ENCODE peak calls at places on chromosomes 1 and 21, in four cellular contexts. R is K562, S is HepG2, W is H1. Z is an unnamed sample.

GRCh38 chr1:23132033-23132432 is 36.6 kb downstream of the LUZP1 start:
- DNase-seq in R (no peak), W (no peak), S (no peak), Z (no peak)

GRCh38 chr1:229148041-229148671 is 122.8 kb upstream of the RAB4A start:
- DNase-seq in S (peak; percentile 94), R (peak; percentile 90), W (peak; percentile 15), Z (no peak)

GRCh38 chr1:32336963-32337675 is 1.1 kb upstream of the MARCKSL1 start:
- DNase-seq in W (no peak), R (peak; percentile 68), S (no peak), Z (no peak)

GRCh38 chr1:231046730-231047395 is 6.8 kb upstream of the FAM89A start:
- DNase-seq in S (no peak), R (peak; percentile 74), W (no peak), Z (no peak)

GRCh38 chr21:29817450-29817849 is 122.3 kb downstream of the GRIK1 start:
- DNase-seq in W (no peak), S (no peak), R (no peak), Z (no peak)

GRCh38 chr1:153404768-153405167 is 11.6 kb upstream of the S100A7A start:
- DNase-seq in R (peak; percentile 73), S (peak; percentile 11), W (peak; percentile 19), Z (peak; percentile 40)

GRCh38 chr21:17083084-17083483 is 429.8 kb upstream of the CXADR start:
- DNase-seq in W (no peak), S (no peak), R (no peak), Z (no peak)

GRCh38 chr1:44820945-44821715 is 12.8 kb downstream of the BTBD19 start:
- DNase-seq in S (no peak), W (no peak), R (no peak), Z (no peak)

GRCh38 chr1:172252925-172253324 is 167.6 kb upstream of the C1orf105 start:
- DNase-seq in S (no peak), R (no peak), W (no peak), Z (no peak)

GRCh38 chr1:207004931-207005830 is 27.4 kb downstream of the C1orf116 start:
- DNase-seq in W (no peak), R (peak; percentile 88), S (peak; percentile 73), Z (peak; percentile 88)

GRCh38 chr1:62177621-62178020 is 17.0 kb upstream of the L1TD1 start:
- DNase-seq in W (no peak), S (no peak), R (no peak), Z (no peak)

GRCh38 chr1:236103646-236104218 is 38.6 kb upstream of the GPR137B start:
- DNase-seq in W (no peak), R (peak; percentile 86), S (peak; percentile 42), Z (peak; percentile 85)

GRCh38 chr1:170599033-170599432 is 64.9 kb upstream of the PRRX1 start:
- DNase-seq in S (no peak), W (no peak), R (no peak), Z (no peak)

GRCh38 chr1:174795806-174796205 is 203.9 kb upstream of the CACYBP start:
- DNase-seq in S (no peak), W (no peak), R (no peak), Z (peak; percentile 8)
- TF ChIP-seq RNF2 in S (no peak), W (no peak), R (no peak), Z (no peak)

GRCh38 chr21:38796426-38796825 is 9.3 kb upstream of the ETS2 start:
- DNase-seq in R (peak; percentile 62), S (no peak), W (no peak), Z (no peak)

GRCh38 chr21:38795475-38795874 is 10.3 kb upstream of the ETS2 start:
- DNase-seq in W (no peak), S (no peak), R (no peak), Z (no peak)

GRCh38 chr21:38798481-38798882 is 7.2 kb upstream of the ETS2 start:
- DNase-seq in W (no peak), S (no peak), R (peak; percentile 94), Z (peak; percentile 69)

GRCh38 chr21:38798081-38798480 is 7.6 kb upstream of the ETS2 start:
- DNase-seq in S (no peak), W (no peak), R (no peak), Z (no peak)

DNA sequence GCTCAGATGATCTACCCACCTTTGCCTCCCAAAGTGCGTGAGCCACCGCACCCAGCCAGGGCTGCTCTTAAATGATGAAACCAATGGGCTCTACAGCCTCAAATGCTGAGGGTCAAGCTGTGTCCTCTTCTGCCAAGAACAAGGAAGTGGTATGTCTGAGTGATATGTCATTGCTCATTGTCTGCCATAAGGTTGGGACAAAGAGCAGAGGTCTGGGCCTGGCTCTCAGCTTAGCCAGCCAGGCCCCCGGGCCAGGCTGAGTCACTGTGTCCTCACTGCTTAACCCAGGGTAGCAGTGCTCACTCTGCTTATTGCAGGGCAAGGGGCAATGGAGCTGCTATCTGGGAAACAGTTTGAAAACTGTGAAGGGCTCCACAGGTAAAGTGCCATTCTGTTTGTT is 8.3 kb upstream of the ETS2 start:
- DNase-seq in R (peak; percentile 86), S (peak; percentile 80), W (no peak), Z (peak; percentile 83)
- H3K27ac ChIP-seq in R (peak overlapping the region; percentile 2), S (peak overlapping the region; percentile 41), W (no peak overlapping the region), Z (peak overlapping the region; percentile 99)

GRCh38 chr1:41289196-41289595 is 47.1 kb upstream of the SCMH1 start:
- DNase-seq in R (no peak), W (no peak), S (no peak), Z (no peak)

GRCh38 chr1:41285818-41286217 is 43.7 kb upstream of the SCMH1 start:
- DNase-seq in W (no peak), S (no peak), R (no peak), Z (no peak)

GRCh38 chr1:41284121-41284520 is 42.0 kb upstream of the SCMH1 start:
- DNase-seq in S (no peak), R (no peak), W (no peak), Z (no peak)

GRCh38 chr1:41286992-41287391 is 44.9 kb upstream of the SCMH1 start:
- DNase-seq in S (no peak), W (no peak), R (no peak), Z (no peak)

DNA sequence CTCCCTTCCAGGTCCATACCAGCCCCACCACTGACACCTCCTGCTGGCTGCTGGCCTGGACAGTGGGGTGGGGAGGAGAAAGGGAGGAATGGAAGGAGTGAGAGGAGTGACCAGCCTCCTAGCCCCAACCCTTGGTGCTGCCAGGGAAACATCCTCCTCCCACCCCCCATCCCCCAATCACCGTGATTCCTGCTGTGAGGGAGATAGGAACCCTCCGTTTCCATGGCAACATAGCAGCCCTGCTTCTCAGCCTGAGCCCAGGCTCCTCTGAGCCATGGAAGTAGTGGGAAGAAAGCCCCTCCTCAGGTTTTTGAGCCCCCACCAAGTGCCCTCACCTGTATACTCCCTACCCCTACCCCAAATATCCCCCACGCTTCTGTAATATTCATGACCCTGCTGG is 44.4 kb upstream of the SCMH1 start:
- DNase-seq in S (no peak), W (peak; percentile 39), R (peak; percentile 14), Z (no peak)
- TF ChIP-seq EP300 in S (no peak), W (no peak), R (no peak), Z (no peak)

GRCh38 chr1:2928733-2929325 is 92.4 kb upstream of the ACTRT2 start:
- DNase-seq in R (no peak), S (no peak), W (no peak), Z (no peak)
- TF ChIP-seq RNF2 in R (no peak), S (no peak), W (no peak), Z (no peak)

DNA sequence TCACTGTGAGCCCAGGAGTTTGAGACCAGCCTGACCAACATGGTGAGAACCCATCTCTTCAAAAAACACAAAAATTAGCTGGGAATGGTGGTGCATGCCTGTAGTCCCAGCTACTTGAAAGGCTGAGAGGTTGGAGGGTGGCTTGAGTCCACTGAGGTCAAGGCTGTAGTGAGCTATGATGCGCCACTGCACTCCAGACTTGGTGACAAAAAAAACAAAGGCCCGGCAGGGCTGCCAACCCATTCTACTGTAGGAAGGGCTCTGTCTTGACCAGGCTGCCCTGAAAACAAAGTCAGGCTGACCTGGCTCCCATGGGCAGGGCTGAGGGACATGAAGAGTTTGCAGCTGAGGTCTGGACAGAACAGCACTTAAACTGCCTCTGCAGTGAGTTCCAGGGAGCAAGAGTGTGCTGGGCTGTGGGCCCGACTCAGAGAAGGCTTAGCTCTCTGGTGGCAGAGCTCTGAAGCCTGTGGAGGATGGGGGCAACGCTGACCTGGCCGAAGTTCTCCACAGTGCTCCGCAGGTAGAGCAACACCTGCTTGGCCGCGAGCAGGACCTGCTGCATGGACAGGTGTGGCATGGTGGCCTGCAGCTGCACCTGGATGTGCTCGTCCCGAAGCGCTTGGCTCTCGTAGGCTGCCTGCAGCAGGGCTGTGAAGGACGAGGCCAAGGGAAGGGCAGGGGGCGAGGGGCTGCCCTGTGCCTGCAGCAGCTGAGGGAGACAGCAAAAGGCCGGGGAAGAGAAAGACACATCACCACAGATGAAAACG is 42.4 kb downstream of the URB1 start:
- DNase-seq in W (no peak), S (no peak), R (no peak), Z (no peak)
- H3K27ac ChIP-seq in W (no peak overlapping the region), S (no peak overlapping the region), R (no peak overlapping the region), Z (no peak overlapping the region)

GRCh38 chr1:225996946-225997545 is 2.1 kb downstream of the SDE2 start:
- DNase-seq in R (no peak), S (no peak), W (no peak), Z (no peak)

GRCh38 chr1:225999912-226000337 is 782 bp upstream of the SDE2 start:
- DNase-seq in S (peak; percentile 21), R (peak; percentile 88), W (no peak), Z (no peak)

GRCh38 chr1:226001088-226001487 is 1.9 kb upstream of the SDE2 start:
- DNase-seq in W (no peak), S (no peak), R (no peak), Z (no peak)

GRCh38 chr1:225998560-225999226 is 450 bp downstream of the SDE2 start:
- DNase-seq in S (peak; percentile 29), R (peak; percentile 66), W (no peak), Z (peak; percentile 47)

DNA sequence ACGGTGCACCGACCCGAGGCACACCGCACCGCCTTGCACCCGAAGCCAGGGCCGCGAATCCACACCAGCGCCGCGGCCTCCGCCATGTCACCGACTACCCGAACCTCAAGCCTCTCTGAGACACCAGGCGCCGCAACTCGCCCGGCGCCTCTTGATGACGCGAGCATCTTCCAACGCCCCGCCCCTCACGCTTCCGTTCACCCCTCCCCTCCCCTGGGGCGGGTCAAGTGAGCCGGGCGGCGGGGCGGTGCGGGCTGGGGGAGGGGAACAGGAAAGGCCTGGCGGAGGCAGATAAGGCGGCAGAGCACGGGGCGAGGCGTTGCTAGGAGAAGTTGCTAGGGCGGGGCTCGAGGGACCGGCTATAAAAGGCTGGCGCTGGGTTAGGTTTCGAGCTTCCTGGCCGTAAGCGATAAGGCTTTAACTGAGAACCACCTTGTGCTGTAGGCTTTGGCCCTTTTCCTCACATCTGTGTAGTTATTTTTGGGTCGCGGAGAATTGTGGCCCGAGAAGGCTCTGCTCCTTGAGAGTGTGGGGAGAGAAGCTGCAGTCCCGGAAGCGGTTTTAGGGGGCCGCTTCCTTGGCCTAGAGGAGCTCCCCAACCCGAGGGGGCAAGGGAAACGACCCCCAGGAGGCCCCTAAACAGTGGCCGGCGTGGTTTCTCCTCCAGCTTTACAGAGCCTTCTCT is at the start of gene SDE2:
- DNase-seq in R (peak; percentile 100), S (peak; percentile 95), W (peak; percentile 99), Z (peak; percentile 88)
- TF ChIP-seq EP300 in R (peak; percentile 96), S (no peak), W (no peak), Z (no peak)

Z was measured in A549.